ENCODE peak calls at places on chromosomes 1 and 21, in nine cellular contexts. H is CD8-positive, alpha-beta T cell; K is heart left ventricle; Y is HepG2; S is uterus; E is mammary epithelial cell; U is sigmoid colon; Z is prostate gland; J is psoas muscle. I is an unnamed sample. For H3K4me1 and H3K9me3, the result is how much of the 10 kb centered on the place peaks cover.

GRCh38 chr1:157154940-157155514 is 16.8 kb upstream of the ETV3 start:
- DNase-seq in H (no peak), K (no peak), Y (peak), S (peak), E (peak), U (no peak), Z (no peak), J (peak), I (no peak)

GRCh38 chr1:149848811-149849210 is 50.6 kb upstream of the BOLA1 start:
- DNase-seq in H (no peak), K (no peak), Y (peak), S (no peak), E (no peak), U (no peak), Z (peak), J (no peak), I (no peak)

GRCh38 chr1:211378844-211379243 is 52.2 kb downstream of the TRAF5 start:
- DNase-seq in H (no peak), K (no peak), Y (no peak), S (no peak), E (peak), U (no peak), Z (no peak), J (no peak), I (no peak)

GRCh38 chr1:203673550-203674411 is 47.1 kb downstream of the ATP2B4 start:
- DNase-seq in H (peak), K (peak), Y (peak), S (peak), E (peak), U (peak), Z (no peak), J (peak), I (peak)

GRCh38 chr1:157044326-157044725 is 1.2 kb downstream of the ARHGEF11 start:
- DNase-seq in H (no peak), K (no peak), Y (no peak), S (no peak), E (no peak), U (no peak), Z (no peak), J (no peak), I (no peak)

GRCh38 chr1:36306210-36306901 is at the start of gene SH3D21:
- DNase-seq in H (no peak), K (peak), Y (peak), S (peak), E (peak), U (peak), Z (peak), J (peak), I (peak)

GRCh38 chr1:44811714-44812151 is 3.4 kb downstream of the BTBD19 start:
- DNase-seq in H (no peak), K (peak), Y (no peak), S (no peak), E (no peak), U (peak), Z (no peak), J (no peak), I (peak)

GRCh38 chr1:2255420-2256369 is 27.6 kb downstream of the SKI start:
- DNase-seq in H (peak), K (peak), Y (peak), S (no peak), E (peak), U (no peak), Z (no peak), J (peak), I (no peak)

GRCh38 chr1:204268101-204268500 is 54.3 kb upstream of the GOLT1A start:
- DNase-seq in H (no peak), K (no peak), Y (no peak), S (no peak), E (no peak), U (no peak), Z (no peak), J (no peak), I (no peak)

GRCh38 chr1:244651956-244652698 is 799 bp upstream of the DESI2 start:
- DNase-seq in H (no peak), K (no peak), Y (no peak), S (no peak), E (no peak), U (no peak), Z (no peak), J (no peak), I (no peak)

GRCh38 chr21:27275294-27275927 is 308.5 kb upstream of the ADAMTS5 start:
- DNase-seq in H (no peak), K (no peak), Y (no peak), S (no peak), E (peak), U (no peak), Z (no peak), J (no peak), I (no peak)

GRCh38 chr1:54350360-54350759 is 55.8 kb downstream of the SSBP3 start:
- DNase-seq in H (no peak), K (no peak), Y (no peak), S (no peak), E (no peak), U (no peak), Z (no peak), J (no peak), I (no peak)

GRCh38 chr1:233719626-233720334 is 105.9 kb downstream of the KCNK1 start:
- DNase-seq in H (no peak), K (no peak), Y (no peak), S (no peak), E (no peak), U (no peak), Z (no peak), J (no peak), I (no peak)

GRCh38 chr1:233721003-233721595 is 107.2 kb downstream of the KCNK1 start:
- DNase-seq in H (no peak), K (no peak), Y (peak), S (no peak), E (peak), U (no peak), Z (no peak), J (no peak), I (no peak)

GRCh38 chr1:233725423-233725822 is 111.5 kb downstream of the KCNK1 start:
- DNase-seq in H (no peak), K (no peak), Y (no peak), S (no peak), E (no peak), U (no peak), Z (no peak), J (no peak), I (no peak)

GRCh38 chr1:233722212-233722979 is 108.5 kb downstream of the KCNK1 start:
- DNase-seq in H (no peak), K (no peak), Y (no peak), S (no peak), E (no peak), U (no peak), Z (no peak), J (no peak), I (no peak)

DNA sequence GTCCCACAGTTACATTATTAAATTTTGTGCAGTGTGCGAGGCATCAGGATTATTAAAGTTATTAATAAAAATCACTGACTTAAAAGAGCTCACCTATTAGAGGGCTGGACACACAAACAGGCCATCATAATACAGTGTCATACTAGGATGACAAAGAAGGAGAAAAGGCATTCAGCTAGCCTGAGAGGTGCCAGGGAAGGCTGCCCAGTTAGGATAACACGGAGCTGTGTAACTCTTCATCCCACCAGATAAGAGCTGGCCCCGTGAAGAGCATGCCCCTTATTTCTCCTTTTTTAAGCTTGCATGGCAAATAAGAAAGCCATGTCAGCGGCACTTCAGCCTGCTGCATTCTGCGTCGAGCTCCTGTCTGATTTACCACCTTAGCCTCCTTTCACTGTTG is 109.5 kb downstream of the KCNK1 start:
- DNase-seq in H (no peak), K (no peak), Y (no peak), S (no peak), E (no peak), U (no peak), Z (no peak), J (no peak), I (no peak)
- TF ChIP-seq CTCF in H (no peak), K (no peak), Y (no peak), S (no peak), E (no peak), U (no peak), Z (no peak), J (no peak), I (no peak)

DNA sequence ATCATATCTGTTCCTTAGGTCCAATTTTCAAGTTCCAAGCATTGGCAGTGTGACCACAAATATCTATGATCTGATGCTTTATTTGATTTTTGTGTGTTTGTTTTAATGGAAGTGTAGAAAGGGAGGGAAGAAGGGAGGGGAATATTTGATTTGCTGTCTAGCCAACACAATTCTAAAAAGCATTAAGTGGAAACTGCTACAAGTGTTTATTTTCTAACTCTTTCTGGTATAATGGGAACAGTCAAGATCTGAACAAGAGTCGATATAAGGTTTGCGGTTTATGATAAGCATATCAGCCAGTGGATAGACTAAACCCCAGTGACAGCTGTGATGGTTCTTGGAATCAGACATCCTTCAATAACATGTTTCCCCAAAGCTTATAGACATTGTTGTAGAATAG is 267.8 kb upstream of the SNX7 start:
- DNase-seq in H (no peak), K (no peak), Y (no peak), S (no peak), E (no peak), U (no peak), Z (no peak), J (no peak), I (no peak)
- H3K4me1 ChIP-seq in H (under half), K (under half), Y (under half), S (under half), E (under half), U (under half), Z (under half), J (under half), I (under half)

DNA sequence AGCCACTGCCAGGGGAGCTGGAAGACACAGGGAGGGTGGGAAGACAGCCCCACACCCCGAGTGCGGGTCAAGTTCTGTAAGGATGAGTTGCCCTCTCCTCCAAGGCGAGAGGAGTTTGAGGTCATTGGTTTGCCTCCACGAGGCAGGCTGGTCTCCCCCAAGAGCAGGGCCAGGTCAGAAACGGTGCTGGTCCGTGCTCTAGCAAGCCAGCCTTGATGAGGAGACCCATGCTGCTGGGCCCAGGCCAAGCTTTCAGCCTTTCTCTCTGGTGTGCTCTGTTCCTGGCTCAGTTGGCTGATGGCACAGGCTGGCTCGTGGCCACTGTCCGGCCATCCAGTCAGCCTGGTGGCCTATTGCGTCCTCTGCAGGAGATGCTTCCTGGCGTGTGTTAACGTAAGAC is 12.0 kb upstream of the PCBP3 start:
- DNase-seq in H (no peak), K (no peak), Y (no peak), S (no peak), E (no peak), U (no peak), Z (no peak), J (no peak), I (no peak)
- H3K9me3 ChIP-seq in H (under half), K (under half), Y (under half), S (under half), E (under half), U (under half), Z (under half), J (under half), I (under half)

DNA sequence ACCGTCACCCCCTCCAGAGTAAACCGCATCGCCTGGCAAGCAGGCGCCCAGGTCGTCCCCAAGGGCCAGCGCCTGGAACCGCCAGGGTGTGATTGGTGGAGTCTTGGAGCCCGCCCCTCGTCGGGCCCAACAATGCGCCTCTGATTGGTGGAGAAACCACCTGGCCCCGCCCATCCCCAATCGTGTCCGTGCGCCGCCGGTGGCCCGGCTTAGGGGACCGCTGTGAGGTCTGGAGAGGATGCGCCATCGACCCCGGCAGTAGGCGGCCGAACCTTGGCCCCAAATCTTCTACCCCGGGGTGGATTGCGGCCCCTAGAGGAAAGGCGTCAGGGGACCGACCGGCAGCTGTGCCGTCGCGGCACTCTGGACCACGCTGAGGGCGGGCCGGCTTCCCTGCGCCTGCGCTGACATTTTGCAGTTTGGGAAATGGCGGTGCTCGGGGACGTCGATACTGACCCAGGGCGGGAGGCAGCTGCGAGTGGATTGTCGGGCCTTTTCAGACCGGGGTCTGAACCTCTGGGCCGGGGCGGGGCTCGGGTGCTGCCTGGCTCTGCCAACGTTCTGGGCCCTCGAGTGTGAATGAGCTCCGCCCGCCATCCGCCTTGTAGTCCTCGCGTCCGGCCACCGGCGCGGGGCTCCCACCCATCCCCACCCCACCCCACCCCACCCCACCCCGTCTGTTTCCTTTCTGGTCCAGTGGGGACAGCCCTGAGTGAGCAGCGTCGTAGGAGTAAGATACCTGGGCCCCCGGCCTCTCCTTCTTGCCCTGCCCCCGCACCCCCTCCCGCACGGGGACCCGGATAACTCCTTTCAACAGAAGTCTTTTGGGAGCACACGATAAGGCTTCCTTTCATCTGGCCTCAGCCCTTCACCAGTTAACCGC is 34.2 kb downstream of the SLC2A1 start:
- DNase-seq in H (peak), K (peak), Y (peak), S (peak), E (peak), U (peak), Z (peak), J (peak), I (peak)
- TF ChIP-seq CTCF in H (no peak), K (no peak), Y (peak), S (peak), E (no peak), U (no peak), Z (peak), J (no peak), I (no peak)

DNA sequence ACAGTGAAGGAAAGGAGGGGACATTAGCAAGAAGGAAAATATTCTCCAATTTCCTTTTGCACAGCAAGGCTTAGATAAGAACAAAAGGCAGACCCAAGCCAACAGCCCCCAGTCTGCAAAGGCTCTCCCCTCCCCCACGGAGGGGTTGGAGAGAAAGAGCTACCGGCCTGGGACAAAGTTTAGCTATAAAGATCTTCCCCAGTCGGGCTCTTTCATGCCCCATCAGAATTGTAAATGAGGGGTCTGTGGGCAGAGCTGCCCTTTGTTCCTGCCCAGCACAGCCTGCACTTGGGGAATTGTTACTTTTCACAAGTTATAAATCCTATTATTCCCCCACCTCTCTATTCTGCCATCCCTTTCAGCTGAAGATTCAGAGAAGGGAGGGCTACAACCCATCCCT is 3.6 kb downstream of the MYCL start:
- DNase-seq in H (no peak), K (no peak), Y (no peak), S (no peak), E (no peak), U (no peak), Z (no peak), J (no peak), I (no peak)
- H3K4me1 ChIP-seq in H (under half), K (under half), Y (half or more), S (under half), E (under half), U (under half), Z (under half), J (under half), I (under half)